ENCODE peak calls at places on chromosomes 11 and 22, in nine cellular contexts. One of them, this sample, is unnamed.

GRCh38 chr22:22049684-22050083 is 67.1 kb upstream of the TOP3B start:
- DNase-seq in H1: no peak
- DNase-seq in SK-N-SH: no peak
- DNase-seq in IMR-90: no peak
- DNase-seq in neuronal stem cell: no peak
- DNase-seq in PC-3: no peak
- DNase-seq in mammary epithelial cell: no peak
- DNase-seq in PC-9: no peak
- DNase-seq in GM23248: no peak
- DNase-seq in this sample: no peak

GRCh38 chr11:73236879-73237278 is 18.8 kb downstream of the P2RY2 start:
- DNase-seq in H1: peak
- DNase-seq in SK-N-SH: peak
- DNase-seq in IMR-90: peak
- DNase-seq in neuronal stem cell: peak
- DNase-seq in PC-3: peak
- DNase-seq in mammary epithelial cell: peak
- DNase-seq in PC-9: peak
- DNase-seq in GM23248: peak
- DNase-seq in this sample: peak

GRCh38 chr22:30486661-30487115 is 14.9 kb upstream of the SEC14L3 start:
- DNase-seq in H1: no peak
- DNase-seq in SK-N-SH: no peak
- DNase-seq in IMR-90: no peak
- DNase-seq in neuronal stem cell: no peak
- DNase-seq in PC-3: no peak
- DNase-seq in mammary epithelial cell: no peak
- DNase-seq in PC-9: no peak
- DNase-seq in GM23248: no peak
- DNase-seq in this sample: no peak

GRCh38 chr11:120182790-120183491 is 27.9 kb upstream of the OAF start:
- DNase-seq in H1: peak
- DNase-seq in SK-N-SH: no peak
- DNase-seq in IMR-90: no peak
- DNase-seq in neuronal stem cell: no peak
- DNase-seq in PC-3: peak
- DNase-seq in mammary epithelial cell: no peak
- DNase-seq in PC-9: no peak
- DNase-seq in GM23248: peak
- DNase-seq in this sample: no peak

GRCh38 chr11:96307748-96308133 is 35.3 kb downstream of the MAML2 start:
- DNase-seq in H1: no peak
- DNase-seq in SK-N-SH: no peak
- DNase-seq in IMR-90: peak
- DNase-seq in neuronal stem cell: no peak
- DNase-seq in PC-3: peak
- DNase-seq in mammary epithelial cell: peak
- DNase-seq in PC-9: peak
- DNase-seq in GM23248: peak
- DNase-seq in this sample: no peak

GRCh38 chr22:28728621-28729313 is 12.9 kb downstream of the CHEK2 start:
- DNase-seq in H1: no peak
- DNase-seq in SK-N-SH: no peak
- DNase-seq in IMR-90: no peak
- DNase-seq in neuronal stem cell: no peak
- DNase-seq in PC-3: no peak
- DNase-seq in mammary epithelial cell: peak
- DNase-seq in PC-9: no peak
- DNase-seq in GM23248: peak
- DNase-seq in this sample: no peak

GRCh38 chr22:21909871-21910270 is 42.4 kb upstream of the MAPK1 start:
- DNase-seq in H1: no peak
- DNase-seq in SK-N-SH: no peak
- DNase-seq in IMR-90: no peak
- DNase-seq in neuronal stem cell: no peak
- DNase-seq in PC-3: no peak
- DNase-seq in mammary epithelial cell: no peak
- DNase-seq in PC-9: no peak
- DNase-seq in GM23248: no peak
- DNase-seq in this sample: no peak

GRCh38 chr11:112961146-112961668 is at the start of gene NCAM1:
- DNase-seq in H1: peak
- DNase-seq in SK-N-SH: peak
- DNase-seq in IMR-90: peak
- DNase-seq in neuronal stem cell: peak
- DNase-seq in PC-3: peak
- DNase-seq in mammary epithelial cell: peak
- DNase-seq in PC-9: peak
- DNase-seq in GM23248: peak
- DNase-seq in this sample: no peak

GRCh38 chr11:45410391-45411215 is 124.5 kb upstream of the SYT13 start:
- DNase-seq in H1: peak
- DNase-seq in SK-N-SH: no peak
- DNase-seq in IMR-90: no peak
- DNase-seq in neuronal stem cell: no peak
- DNase-seq in PC-3: no peak
- DNase-seq in mammary epithelial cell: no peak
- DNase-seq in PC-9: no peak
- DNase-seq in GM23248: no peak
- DNase-seq in this sample: no peak

GRCh38 chr11:84719935-84720577 is 907.1 kb downstream of the DLG2 start:
- DNase-seq in H1: peak
- DNase-seq in SK-N-SH: peak
- DNase-seq in IMR-90: no peak
- DNase-seq in neuronal stem cell: peak
- DNase-seq in PC-3: no peak
- DNase-seq in mammary epithelial cell: no peak
- DNase-seq in PC-9: no peak
- DNase-seq in GM23248: peak
- DNase-seq in this sample: no peak

GRCh38 chr11:41613321-41613720 is 153.9 kb upstream of the LRRC4C start:
- DNase-seq in H1: no peak
- DNase-seq in SK-N-SH: no peak
- DNase-seq in IMR-90: no peak
- DNase-seq in neuronal stem cell: no peak
- DNase-seq in PC-3: peak
- DNase-seq in mammary epithelial cell: peak
- DNase-seq in PC-9: no peak
- DNase-seq in GM23248: peak
- DNase-seq in this sample: no peak

GRCh38 chr11:63670077-63670737 is 969 bp downstream of the ATL3 start:
- DNase-seq in H1: no peak
- DNase-seq in SK-N-SH: no peak
- DNase-seq in IMR-90: peak
- DNase-seq in neuronal stem cell: no peak
- DNase-seq in PC-3: peak
- DNase-seq in mammary epithelial cell: peak
- DNase-seq in PC-9: peak
- DNase-seq in GM23248: peak
- DNase-seq in this sample: no peak

GRCh38 chr11:63668396-63668795 is 2.8 kb downstream of the ATL3 start:
- DNase-seq in H1: no peak
- DNase-seq in SK-N-SH: no peak
- DNase-seq in IMR-90: no peak
- DNase-seq in neuronal stem cell: no peak
- DNase-seq in PC-3: no peak
- DNase-seq in mammary epithelial cell: no peak
- DNase-seq in PC-9: peak
- DNase-seq in GM23248: peak
- DNase-seq in this sample: no peak

GRCh38 chr11:63666874-63667273 is 4.3 kb downstream of the ATL3 start:
- DNase-seq in H1: no peak
- DNase-seq in SK-N-SH: no peak
- DNase-seq in IMR-90: peak
- DNase-seq in neuronal stem cell: no peak
- DNase-seq in PC-3: no peak
- DNase-seq in mammary epithelial cell: peak
- DNase-seq in PC-9: peak
- DNase-seq in GM23248: peak
- DNase-seq in this sample: no peak

GRCh38 chr11:63670738-63671321 is 346 bp downstream of the ATL3 start:
- DNase-seq in H1: peak
- DNase-seq in SK-N-SH: peak
- DNase-seq in IMR-90: no peak
- DNase-seq in neuronal stem cell: no peak
- DNase-seq in PC-3: peak
- DNase-seq in mammary epithelial cell: peak
- DNase-seq in PC-9: peak
- DNase-seq in GM23248: peak
- DNase-seq in this sample: peak

GRCh38 chr11:63667993-63668392 is 3.2 kb downstream of the ATL3 start:
- DNase-seq in H1: no peak
- DNase-seq in SK-N-SH: no peak
- DNase-seq in IMR-90: peak
- DNase-seq in neuronal stem cell: no peak
- DNase-seq in PC-3: peak
- DNase-seq in mammary epithelial cell: peak
- DNase-seq in PC-9: peak
- DNase-seq in GM23248: peak
- DNase-seq in this sample: no peak
- H3K27ac ChIP-seq in H1: no peak
- H3K27ac ChIP-seq in SK-N-SH: peak
- H3K27ac ChIP-seq in IMR-90: peak
- H3K27ac ChIP-seq in neuronal stem cell: no peak
- H3K27ac ChIP-seq in PC-3: peak
- H3K27ac ChIP-seq in mammary epithelial cell: peak
- H3K27ac ChIP-seq in PC-9: peak
- H3K27ac ChIP-seq in GM23248: peak
- H3K27ac ChIP-seq in this sample: no peak

DNA sequence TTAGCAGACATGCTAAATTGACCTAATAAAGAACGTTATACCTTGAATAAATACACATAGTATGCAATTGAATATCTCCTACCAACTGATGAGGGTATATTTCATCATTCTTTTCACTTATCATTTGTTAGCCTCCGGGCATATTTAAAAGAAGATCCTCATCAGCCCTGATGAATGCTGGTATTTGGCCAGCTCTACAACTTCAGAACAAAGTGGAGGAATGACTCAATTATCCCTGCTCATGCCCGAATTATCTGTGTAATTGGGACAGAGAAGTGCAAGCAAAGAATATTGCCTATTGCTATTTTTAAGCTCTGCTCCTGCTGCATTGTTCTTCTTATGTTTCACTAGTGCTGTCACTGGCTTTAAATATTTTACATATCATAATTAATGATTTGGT is 622.1 kb downstream of the METTL15 start:
- DNase-seq in H1: no peak
- DNase-seq in SK-N-SH: no peak
- DNase-seq in IMR-90: peak
- DNase-seq in neuronal stem cell: no peak
- DNase-seq in PC-3: peak
- DNase-seq in mammary epithelial cell: peak
- DNase-seq in PC-9: no peak
- DNase-seq in GM23248: peak
- DNase-seq in this sample: no peak
- H2AFZ ChIP-seq in H1: no peak
- H2AFZ ChIP-seq in SK-N-SH: no peak
- H2AFZ ChIP-seq in IMR-90: no peak
- H2AFZ ChIP-seq in neuronal stem cell: no peak
- H2AFZ ChIP-seq in PC-3: no peak
- H2AFZ ChIP-seq in mammary epithelial cell: no peak
- H2AFZ ChIP-seq in PC-9: no peak
- H2AFZ ChIP-seq in GM23248: no peak
- H2AFZ ChIP-seq in this sample: no peak

GRCh38 chr11:17898782-17899181 is 114.1 kb downstream of the SERGEF start:
- DNase-seq in H1: no peak
- DNase-seq in SK-N-SH: no peak
- DNase-seq in IMR-90: no peak
- DNase-seq in neuronal stem cell: no peak
- DNase-seq in PC-3: peak
- DNase-seq in mammary epithelial cell: no peak
- DNase-seq in PC-9: no peak
- DNase-seq in GM23248: peak
- DNase-seq in this sample: no peak
- H3K4me2 ChIP-seq in H1: no peak
- H3K4me2 ChIP-seq in SK-N-SH: no peak
- H3K4me2 ChIP-seq in IMR-90: no peak
- H3K4me2 ChIP-seq in neuronal stem cell: no peak
- H3K4me2 ChIP-seq in PC-3: no peak
- H3K4me2 ChIP-seq in mammary epithelial cell: no peak
- H3K4me2 ChIP-seq in PC-9: no peak
- H3K4me2 ChIP-seq in GM23248: no peak
- H3K4me2 ChIP-seq in this sample: no peak

GRCh38 chr11:134668076-134668475 is 256.0 kb upstream of the B3GAT1 start:
- DNase-seq in H1: no peak
- DNase-seq in SK-N-SH: no peak
- DNase-seq in IMR-90: no peak
- DNase-seq in neuronal stem cell: no peak
- DNase-seq in PC-3: no peak
- DNase-seq in mammary epithelial cell: no peak
- DNase-seq in PC-9: no peak
- DNase-seq in GM23248: no peak
- DNase-seq in this sample: no peak
- H3K27ac ChIP-seq in H1: no peak
- H3K27ac ChIP-seq in SK-N-SH: no peak
- H3K27ac ChIP-seq in IMR-90: no peak
- H3K27ac ChIP-seq in neuronal stem cell: no peak
- H3K27ac ChIP-seq in PC-3: no peak
- H3K27ac ChIP-seq in mammary epithelial cell: no peak
- H3K27ac ChIP-seq in PC-9: no peak
- H3K27ac ChIP-seq in GM23248: no peak
- H3K27ac ChIP-seq in this sample: no peak

GRCh38 chr11:95108671-95109551 is 19.3 kb downstream of the ENDOD1 start:
- DNase-seq in H1: no peak
- DNase-seq in SK-N-SH: no peak
- DNase-seq in IMR-90: peak
- DNase-seq in neuronal stem cell: no peak
- DNase-seq in PC-3: no peak
- DNase-seq in mammary epithelial cell: no peak
- DNase-seq in PC-9: no peak
- DNase-seq in GM23248: peak
- DNase-seq in this sample: no peak
- H2AFZ ChIP-seq in H1: no peak
- H2AFZ ChIP-seq in SK-N-SH: peak
- H2AFZ ChIP-seq in IMR-90: peak
- H2AFZ ChIP-seq in neuronal stem cell: no peak
- H2AFZ ChIP-seq in PC-3: peak
- H2AFZ ChIP-seq in mammary epithelial cell: no peak
- H2AFZ ChIP-seq in PC-9: no peak
- H2AFZ ChIP-seq in GM23248: no peak
- H2AFZ ChIP-seq in this sample: no peak

This sample was measured in Karpas-422.